ENCODE peak calls at places on chromosomes 5 and 9, in four cellular contexts. O is bronchial epithelial cell, H is fibroblast of the conjunctiva, C is lung. F is an unnamed sample.

GRCh38 chr9:74887981-74888370 is 255 bp upstream of the TRPM6 start:
- DNase-seq in O (no peak), H (no peak), C (no peak), F (no peak)

GRCh38 chr9:9299134-9299533 is 1313.7 kb downstream of the PTPRD start:
- DNase-seq in O (no peak), H (no peak), C (no peak), F (no peak)

GRCh38 chr9:14238518-14238917 is 75.4 kb downstream of the NFIB start:
- DNase-seq in O (peak), H (no peak), C (no peak), F (no peak)

GRCh38 chr9:87520172-87520683 is 22.6 kb downstream of the DAPK1 start:
- DNase-seq in O (no peak), H (no peak), C (no peak), F (no peak)

GRCh38 chr9:111005711-111006482 is 32.4 kb downstream of the LPAR1 start:
- DNase-seq in O (peak), H (no peak), C (no peak), F (no peak)

GRCh38 chr9:33939924-33940874 is 108.5 kb downstream of the UBAP2 start:
- DNase-seq in O (no peak), H (no peak), C (no peak), F (peak)

GRCh38 chr9:29160763-29161353 is 1587.6 kb upstream of the C9orf72 start:
- DNase-seq in O (no peak), H (no peak), C (no peak), F (no peak)

GRCh38 chr5:40401965-40402364 is 277.8 kb upstream of the PTGER4 start:
- DNase-seq in O (peak), H (no peak), C (no peak), F (no peak)